ENCODE peak calls at places on chromosomes 2 and 18, in nine cellular contexts. C is heart right ventricle, K is astrocyte of the spinal cord, B is upper lobe of right lung, L is BJ, G is nephron progenitor cell, I is HCT116, T is WTC11, V is AG09309. J is an unnamed sample.

GRCh38 chr18:21129586-21130216 is 18.1 kb upstream of the ROCK1 start:
- DNase-seq in I (no peak), B (no peak), L (peak; percentile 77), C (no peak), T (no peak), G (no peak), K (no peak), V (no peak), J (peak; percentile 67)

GRCh38 chr18:8706981-8707940 is 1.9 kb downstream of the MTCL1 start:
- DNase-seq in B (peak; percentile 76), I (no peak), T (peak; percentile 67), K (peak; percentile 79), G (peak; percentile 64), L (no peak), C (peak; percentile 16), V (peak; percentile 39), J (no peak)

GRCh38 chr18:22711381-22711717 is 221.8 kb upstream of the RBBP8 start:
- DNase-seq in V (no peak), L (no peak), I (no peak), K (no peak), B (no peak), G (no peak), C (no peak), T (no peak), J (no peak)

GRCh38 chr2:190948671-190949070 is 65.3 kb downstream of the STAT1 start:
- DNase-seq in K (peak; percentile 43), B (no peak), V (no peak), T (no peak), G (no peak), C (no peak), L (no peak), I (peak; percentile 56), J (no peak)

GRCh38 chr18:44914028-44914427 is 233.3 kb downstream of the SETBP1 start:
- DNase-seq in B (no peak), G (no peak), C (no peak), L (no peak), V (no peak), K (no peak), T (no peak), I (no peak), J (no peak)

GRCh38 chr2:129074526-129074925 is 755.9 kb upstream of the HS6ST1 start:
- DNase-seq in K (no peak), C (no peak), L (no peak), B (no peak), V (no peak), I (no peak), T (no peak), G (no peak), J (no peak)

GRCh38 chr2:37560241-37560848 is 111.1 kb downstream of the CDC42EP3 start:
- DNase-seq in L (no peak), T (no peak), G (no peak), C (no peak), V (no peak), K (no peak), B (no peak), I (no peak), J (no peak)

GRCh38 chr2:241924069-241924908 is 54.8 kb downstream of the RTP5 start:
- DNase-seq in T (no peak), I (no peak), B (no peak), G (no peak), L (no peak), C (no peak), K (no peak), V (no peak), J (no peak)

GRCh38 chr2:207254526-207255464 is 89.0 kb upstream of the KLF7 start:
- DNase-seq in B (no peak), T (no peak), V (no peak), K (peak; percentile 65), L (no peak), I (no peak), G (no peak), C (no peak), J (no peak)

GRCh38 chr2:166343467-166343866 is 32.3 kb downstream of the SCN9A start:
- DNase-seq in L (no peak), K (no peak), G (peak; percentile 12), C (no peak), I (no peak), B (no peak), T (peak; percentile 19), V (no peak), J (no peak)

GRCh38 chr2:68732036-68732435 is 2.6 kb upstream of the ARHGAP25 start:
- DNase-seq in L (no peak), K (no peak), T (no peak), I (no peak), G (no peak), C (no peak), V (no peak), B (no peak), J (no peak)

GRCh38 chr2:231017250-231017636 is 20.1 kb upstream of the C2orf72 start:
- DNase-seq in K (no peak), I (no peak), T (no peak), B (no peak), V (no peak), C (no peak), G (no peak), L (no peak), J (no peak)

GRCh38 chr2:8477511-8478132 is 204.2 kb upstream of the ID2 start:
- DNase-seq in T (no peak), B (no peak), I (no peak), G (no peak), L (no peak), C (no peak), K (no peak), V (no peak), J (no peak)

GRCh38 chr18:46387426-46388131 is 269.4 kb downstream of the LOXHD1 start:
- DNase-seq in L (no peak), C (peak; percentile 23), V (no peak), I (no peak), B (no peak), G (peak; percentile 61), T (no peak), K (no peak), J (no peak)

DNA sequence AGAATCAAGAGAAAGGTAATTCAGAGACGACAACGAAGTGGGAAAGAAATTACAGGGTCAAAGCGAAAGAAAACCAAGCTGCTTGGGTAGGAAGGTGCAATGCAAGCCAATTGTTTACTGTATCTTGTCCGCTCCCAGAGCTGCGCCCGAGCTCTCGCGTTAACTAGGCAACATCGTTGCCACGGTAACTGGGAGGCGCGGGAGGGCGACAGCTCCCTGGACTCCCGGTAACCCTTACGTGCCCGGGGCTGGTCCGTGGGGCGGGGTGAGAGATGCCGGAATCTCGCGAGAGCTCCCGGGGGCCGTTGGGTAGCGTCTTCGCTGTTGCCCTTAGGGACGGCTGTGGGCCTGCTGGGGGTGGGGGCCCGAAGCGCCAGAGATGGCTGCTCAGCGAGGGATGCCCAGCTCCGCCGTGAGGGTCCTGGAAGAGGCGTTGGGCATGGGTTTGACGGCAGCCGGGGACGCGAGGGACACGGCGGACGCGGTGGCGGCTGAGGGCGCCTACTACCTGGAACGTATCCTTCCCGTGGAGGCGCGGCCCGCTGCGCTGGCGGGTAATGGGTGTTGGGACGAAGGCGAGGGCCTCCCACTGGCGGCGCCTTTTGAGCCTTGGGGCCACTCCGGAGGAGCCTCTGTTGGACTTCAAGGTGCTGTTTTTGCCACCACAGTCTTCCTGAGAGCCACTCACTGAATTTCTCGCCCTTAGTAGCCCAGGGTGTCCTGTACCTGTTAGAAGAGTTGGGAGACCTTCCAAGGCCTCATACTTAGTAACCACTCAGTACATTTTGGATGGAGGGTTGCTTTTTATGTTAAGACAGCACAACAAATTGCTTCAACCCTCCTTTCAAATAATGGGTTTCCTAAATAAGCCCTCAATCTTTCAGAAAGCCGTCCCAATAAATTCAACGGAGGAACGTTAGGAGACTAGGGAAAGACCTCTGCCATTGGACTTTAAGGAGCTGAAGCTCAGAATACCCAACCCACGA is at the start of gene SPAG16:
- DNase-seq in C (peak; percentile 94), K (peak; percentile 98), V (peak; percentile 92), I (no peak), B (peak; percentile 98), T (peak; percentile 99), G (peak; percentile 95), L (peak; percentile 89), J (peak; percentile 95)
- TF ChIP-seq CTCF in C (no peak), K (no peak), V (no peak), I (no peak), B (no peak), T (no peak), G (no peak), L (peak; percentile 4), J (no peak)

DNA sequence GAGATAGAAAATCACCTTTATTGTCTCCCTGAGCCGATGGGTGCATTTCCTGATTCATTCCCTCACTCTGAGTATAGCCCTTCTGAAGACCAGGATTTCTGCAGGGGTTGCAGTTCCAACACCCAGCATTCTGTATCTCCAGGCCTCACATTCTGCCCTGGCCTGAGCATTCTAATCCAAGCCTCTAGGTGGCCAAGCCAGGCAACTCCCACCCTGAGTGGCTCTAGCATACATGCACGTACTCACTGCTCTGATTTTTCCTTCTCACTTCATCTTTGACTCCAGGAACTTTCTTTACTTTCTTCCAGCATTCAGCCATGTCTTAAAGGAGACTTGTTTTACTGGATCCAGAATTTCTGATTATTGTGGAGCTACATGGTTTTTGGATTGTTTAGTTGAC is 100.7 kb upstream of the STK39 start:
- DNase-seq in I (peak; percentile 57), K (peak; percentile 43), V (no peak), C (peak; percentile 18), G (peak; percentile 19), L (no peak), T (peak; percentile 66), B (no peak), J (no peak)
- TF ChIP-seq CTCF in I (peak; percentile 72), K (peak; percentile 72), V (peak; percentile 52), C (no peak), G (peak; percentile 49), L (peak; percentile 57), T (peak; percentile 9), B (peak; percentile 34), J (peak; percentile 31)

GRCh38 chr2:71557321-71557720 is 104.0 kb downstream of the DYSF start:
- DNase-seq in T (peak; percentile 48), C (no peak), I (no peak), L (no peak), V (no peak), K (no peak), B (no peak), G (no peak), J (no peak)
- TF ChIP-seq CTCF in T (no peak), C (no peak), I (no peak), L (no peak), V (no peak), K (no peak), B (no peak), G (no peak), J (no peak)

GRCh38 chr2:20076757-20077156 is 25.3 kb upstream of the LAPTM4A start:
- DNase-seq in T (no peak), I (no peak), B (no peak), V (no peak), K (no peak), C (no peak), L (no peak), G (no peak), J (no peak)

GRCh38 chr2:20080415-20080814 is 29.0 kb upstream of the LAPTM4A start:
- DNase-seq in B (no peak), T (no peak), V (no peak), L (no peak), I (no peak), K (no peak), C (no peak), G (no peak), J (no peak)

GRCh38 chr2:20079546-20080115 is 28.2 kb upstream of the LAPTM4A start:
- DNase-seq in B (no peak), C (no peak), G (no peak), I (no peak), K (no peak), L (no peak), V (no peak), T (no peak), J (no peak)

GRCh38 chr2:20074901-20075300 is 23.5 kb upstream of the LAPTM4A start:
- DNase-seq in L (no peak), T (no peak), B (no peak), K (no peak), G (no peak), I (no peak), V (no peak), C (no peak), J (no peak)

GRCh38 chr2:20077411-20077940 is 26.0 kb upstream of the LAPTM4A start:
- DNase-seq in B (no peak), G (no peak), L (no peak), I (no peak), T (no peak), C (no peak), K (no peak), V (no peak), J (no peak)
- TF ChIP-seq CTCF in B (no peak), G (no peak), L (no peak), I (no peak), T (no peak), C (no peak), K (no peak), V (no peak), J (no peak)

J was measured in AG09319.